ENCODE peak calls at places on chromosome 15, in four cellular contexts. One of them, this sample, is unnamed.

GRCh38 chr15:85960381-85960780 is 119.3 kb upstream of the AGBL1 start:
- DNase-seq in H1: no peak
- DNase-seq in HepG2: no peak
- DNase-seq in GM12878: no peak
- DNase-seq in this sample: no peak

GRCh38 chr15:63381301-63382192 is at the start of gene CA12:
- DNase-seq in GM12878: no peak
- DNase-seq in HepG2: peak; percentile 28
- DNase-seq in H1: peak; percentile 34
- DNase-seq in this sample: no peak

GRCh38 chr15:83930813-83931212 is 276.9 kb downstream of the ADAMTSL3 start:
- DNase-seq in HepG2: peak; percentile 78
- DNase-seq in H1: no peak
- DNase-seq in GM12878: no peak
- DNase-seq in this sample: no peak

GRCh38 chr15:71788646-71789579 is 21.4 kb upstream of the NR2E3 start:
- DNase-seq in GM12878: no peak
- DNase-seq in H1: no peak
- DNase-seq in HepG2: no peak
- DNase-seq in this sample: no peak

GRCh38 chr15:85690546-85691226 is 104.0 kb downstream of the KLHL25 start:
- DNase-seq in HepG2: no peak
- DNase-seq in GM12878: peak; percentile 79
- DNase-seq in H1: no peak
- DNase-seq in this sample: no peak

GRCh38 chr15:71237456-71238188 is 122.4 kb downstream of the THSD4 start:
- DNase-seq in GM12878: no peak
- DNase-seq in H1: no peak
- DNase-seq in HepG2: peak; percentile 21
- DNase-seq in this sample: no peak

GRCh38 chr15:61364871-61365270 is 135.8 kb upstream of the RORA start:
- DNase-seq in HepG2: peak; percentile 18
- DNase-seq in GM12878: no peak
- DNase-seq in H1: peak; percentile 44
- DNase-seq in this sample: peak; percentile 61

GRCh38 chr15:71052356-71052755 is 62.9 kb upstream of the THSD4 start:
- DNase-seq in GM12878: no peak
- DNase-seq in HepG2: no peak
- DNase-seq in H1: no peak
- DNase-seq in this sample: no peak

GRCh38 chr15:75648156-75649000 is 666 bp downstream of the SNX33 start:
- DNase-seq in HepG2: peak; percentile 63
- DNase-seq in GM12878: no peak
- DNase-seq in H1: no peak
- DNase-seq in this sample: no peak

GRCh38 chr15:77886805-77887448 is 190.6 kb downstream of the TBC1D2B start:
- DNase-seq in HepG2: no peak
- DNase-seq in H1: no peak
- DNase-seq in GM12878: no peak
- DNase-seq in this sample: no peak

GRCh38 chr15:75107905-75108838 is 84.8 kb downstream of the PPCDC start:
- DNase-seq in H1: no peak
- DNase-seq in GM12878: peak; percentile 74
- DNase-seq in HepG2: peak; percentile 27
- DNase-seq in this sample: no peak

GRCh38 chr15:44289352-44289790 is 852 bp downstream of the GOLM2 start:
- DNase-seq in GM12878: no peak
- DNase-seq in H1: no peak
- DNase-seq in HepG2: no peak
- DNase-seq in this sample: no peak

GRCh38 chr15:50261979-50262378 is 3.5 kb downstream of the HDC start:
- DNase-seq in HepG2: no peak
- DNase-seq in H1: no peak
- DNase-seq in GM12878: no peak
- DNase-seq in this sample: no peak

GRCh38 chr15:82919231-82919886 is 33.2 kb downstream of the HOMER2 start:
- DNase-seq in H1: no peak
- DNase-seq in HepG2: peak; percentile 96
- DNase-seq in GM12878: no peak
- DNase-seq in this sample: no peak

GRCh38 chr15:40103124-40103858 is 5.4 kb downstream of the BMF start:
- DNase-seq in HepG2: no peak
- DNase-seq in H1: no peak
- DNase-seq in GM12878: no peak
- DNase-seq in this sample: no peak

GRCh38 chr15:87707076-87707475 is 549.5 kb downstream of the NTRK3 start:
- DNase-seq in H1: no peak
- DNase-seq in GM12878: no peak
- DNase-seq in HepG2: no peak
- DNase-seq in this sample: no peak

GRCh38 chr15:70659662-70660061 is 103.7 kb downstream of the UACA start:
- DNase-seq in HepG2: no peak
- DNase-seq in H1: no peak
- DNase-seq in GM12878: no peak
- DNase-seq in this sample: no peak

GRCh38 chr15:39580630-39581500 is at the start of gene THBS1:
- DNase-seq in GM12878: no peak
- DNase-seq in H1: peak; percentile 88
- DNase-seq in HepG2: peak; percentile 81
- DNase-seq in this sample: peak; percentile 78

GRCh38 chr15:86830304-86830703 is 750.6 kb downstream of the AGBL1 start:
- DNase-seq in HepG2: no peak
- DNase-seq in GM12878: no peak
- DNase-seq in H1: no peak
- DNase-seq in this sample: no peak

GRCh38 chr15:74245342-74245931 is 9.3 kb downstream of the CCDC33 start:
- DNase-seq in HepG2: no peak
- DNase-seq in GM12878: no peak
- DNase-seq in H1: no peak
- DNase-seq in this sample: no peak

GRCh38 chr15:96327155-96327741 is 3.3 kb upstream of the NR2F2 start:
- DNase-seq in HepG2: peak; percentile 81
- DNase-seq in GM12878: peak; percentile 61
- DNase-seq in H1: no peak
- DNase-seq in this sample: no peak

GRCh38 chr15:30885814-30886213 is 17.9 kb upstream of the FAN1 start:
- DNase-seq in H1: no peak
- DNase-seq in HepG2: peak; percentile 3
- DNase-seq in GM12878: no peak
- DNase-seq in this sample: no peak

GRCh38 chr15:70672081-70672480 is 91.3 kb downstream of the UACA start:
- DNase-seq in HepG2: no peak
- DNase-seq in GM12878: peak; percentile 51
- DNase-seq in H1: no peak
- DNase-seq in this sample: no peak

GRCh38 chr15:73069109-73069508 is 16.8 kb downstream of the NEO1 start:
- DNase-seq in H1: no peak
- DNase-seq in GM12878: no peak
- DNase-seq in HepG2: no peak
- DNase-seq in this sample: no peak

GRCh38 chr15:45150997-45151396 is 21.2 kb downstream of the DUOX1 start:
- DNase-seq in HepG2: no peak
- DNase-seq in H1: no peak
- DNase-seq in GM12878: no peak
- DNase-seq in this sample: no peak

GRCh38 chr15:27449940-27450339 is 479.0 kb downstream of the GABRG3 start:
- DNase-seq in GM12878: no peak
- DNase-seq in HepG2: no peak
- DNase-seq in H1: no peak
- DNase-seq in this sample: no peak

GRCh38 chr15:91921188-91921820 is 67.8 kb downstream of the SLCO3A1 start:
- DNase-seq in H1: no peak
- DNase-seq in GM12878: no peak
- DNase-seq in HepG2: no peak
- DNase-seq in this sample: no peak

GRCh38 chr15:64610257-64610919 is 150.0 kb downstream of the ZNF609 start:
- DNase-seq in GM12878: no peak
- DNase-seq in HepG2: peak; percentile 68
- DNase-seq in H1: no peak
- DNase-seq in this sample: no peak

GRCh38 chr15:39837454-39837853 is 54.8 kb upstream of the FSIP1 start:
- DNase-seq in GM12878: no peak
- DNase-seq in H1: no peak
- DNase-seq in HepG2: no peak
- DNase-seq in this sample: no peak

GRCh38 chr15:61749169-61749568 is 311.1 kb downstream of the VPS13C start:
- DNase-seq in GM12878: no peak
- DNase-seq in HepG2: no peak
- DNase-seq in H1: no peak
- DNase-seq in this sample: no peak

GRCh38 chr15:48472756-48473155 is 141.5 kb downstream of the DUT start:
- DNase-seq in HepG2: no peak
- DNase-seq in GM12878: no peak
- DNase-seq in H1: no peak
- DNase-seq in this sample: no peak

GRCh38 chr15:35932541-35932940 is 386.6 kb upstream of the DPH6 start:
- DNase-seq in GM12878: no peak
- DNase-seq in HepG2: no peak
- DNase-seq in H1: no peak
- DNase-seq in this sample: no peak

GRCh38 chr15:97893988-97894387 is 66.5 kb upstream of the ARRDC4 start:
- DNase-seq in GM12878: no peak
- DNase-seq in H1: no peak
- DNase-seq in HepG2: no peak
- DNase-seq in this sample: no peak

GRCh38 chr15:90138071-90138833 is 36.0 kb upstream of the IDH2 start:
- DNase-seq in GM12878: no peak
- DNase-seq in H1: no peak
- DNase-seq in HepG2: no peak
- DNase-seq in this sample: no peak

GRCh38 chr15:83912343-83912742 is 258.4 kb downstream of the ADAMTSL3 start:
- DNase-seq in H1: no peak
- DNase-seq in GM12878: no peak
- DNase-seq in HepG2: no peak
- DNase-seq in this sample: no peak

GRCh38 chr15:67433495-67434099 is 87.3 kb upstream of the C15orf61 start:
- DNase-seq in H1: peak; percentile 7
- DNase-seq in GM12878: peak; percentile 15
- DNase-seq in HepG2: peak; percentile 24
- DNase-seq in this sample: peak; percentile 39
- TF ChIP-seq SUZ12 in H1: no peak
- TF ChIP-seq SUZ12 in GM12878: no peak
- TF ChIP-seq SUZ12 in HepG2: no peak
- TF ChIP-seq SUZ12 in this sample: no peak

GRCh38 chr15:25803541-25803940 is 59.6 kb downstream of the ATP10A start:
- DNase-seq in GM12878: no peak
- DNase-seq in HepG2: no peak
- DNase-seq in H1: no peak
- DNase-seq in this sample: no peak

GRCh38 chr15:25810154-25810553 is 53.0 kb downstream of the ATP10A start:
- DNase-seq in HepG2: no peak
- DNase-seq in GM12878: no peak
- DNase-seq in H1: no peak
- DNase-seq in this sample: no peak

GRCh38 chr15:25804451-25804850 is 58.7 kb downstream of the ATP10A start:
- DNase-seq in H1: no peak
- DNase-seq in HepG2: no peak
- DNase-seq in GM12878: no peak
- DNase-seq in this sample: no peak

GRCh38 chr15:25805006-25805405 is 58.1 kb downstream of the ATP10A start:
- DNase-seq in HepG2: no peak
- DNase-seq in H1: no peak
- DNase-seq in GM12878: no peak
- DNase-seq in this sample: no peak

GRCh38 chr15:25807063-25807462 is 56.1 kb downstream of the ATP10A start:
- DNase-seq in H1: no peak
- DNase-seq in HepG2: no peak
- DNase-seq in GM12878: no peak
- DNase-seq in this sample: no peak
- H3K9me3 ChIP-seq in H1: no peaks in the 10 kb centered on the region
- H3K9me3 ChIP-seq in HepG2: no peaks in the 10 kb centered on the region
- H3K9me3 ChIP-seq in GM12878: no peaks in the 10 kb centered on the region
- H3K9me3 ChIP-seq in this sample: no peaks in the 10 kb centered on the region

DNA sequence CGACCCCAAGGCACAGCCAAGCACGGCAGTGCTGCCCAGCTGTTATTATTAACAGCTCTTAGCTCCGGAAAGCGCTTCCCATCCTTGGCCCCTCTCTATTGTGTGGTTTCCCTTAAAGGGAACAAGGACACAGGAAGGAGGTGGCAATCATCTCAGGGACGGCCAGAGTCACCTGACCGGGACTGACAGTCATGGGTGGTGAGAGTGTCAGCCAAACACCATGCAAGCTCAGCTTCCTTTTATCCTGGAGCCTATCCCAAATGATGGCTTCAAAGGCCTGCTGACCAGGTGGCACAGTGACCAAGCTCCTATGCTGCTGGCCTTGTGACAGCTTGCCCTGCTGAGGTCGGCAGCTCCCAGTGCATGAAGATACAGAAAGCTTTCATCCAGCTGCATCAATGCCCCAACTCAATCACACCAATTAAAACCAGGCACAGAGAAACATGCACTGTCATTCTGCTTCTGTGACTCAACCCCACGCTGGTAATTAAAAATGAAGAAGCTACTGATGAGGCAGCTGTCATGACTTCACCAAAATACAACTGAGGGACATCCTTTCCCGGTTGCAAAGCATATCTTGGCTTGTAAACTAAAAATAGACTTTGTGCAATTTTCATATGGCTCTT is 34.1 kb downstream of the PCSK6 start:
- DNase-seq in GM12878: no peak
- DNase-seq in H1: no peak
- DNase-seq in HepG2: no peak
- DNase-seq in this sample: no peak
- TF ChIP-seq SUZ12 in GM12878: no peak
- TF ChIP-seq SUZ12 in H1: no peak
- TF ChIP-seq SUZ12 in HepG2: no peak
- TF ChIP-seq SUZ12 in this sample: no peak

GRCh38 chr15:79916424-79916823 is 19.6 kb upstream of the MTHFS start:
- DNase-seq in HepG2: no peak
- DNase-seq in H1: no peak
- DNase-seq in GM12878: no peak
- DNase-seq in this sample: no peak
- H3K9me3 ChIP-seq in HepG2: peaks cover 42% of the 10 kb centered on the region
- H3K9me3 ChIP-seq in H1: no peaks in the 10 kb centered on the region
- H3K9me3 ChIP-seq in GM12878: peaks cover 50% of the 10 kb centered on the region
- H3K9me3 ChIP-seq in this sample: peaks cover 98% of the 10 kb centered on the region

GRCh38 chr15:57015897-57016296 is 97.5 kb downstream of the TCF12 start:
- DNase-seq in H1: no peak
- DNase-seq in HepG2: peak; percentile 34
- DNase-seq in GM12878: no peak
- DNase-seq in this sample: no peak

GRCh38 chr15:57015360-57015759 is 96.9 kb downstream of the TCF12 start:
- DNase-seq in H1: no peak
- DNase-seq in HepG2: no peak
- DNase-seq in GM12878: no peak
- DNase-seq in this sample: no peak

GRCh38 chr15:57019496-57020160 is 101.2 kb downstream of the TCF12 start:
- DNase-seq in HepG2: no peak
- DNase-seq in H1: no peak
- DNase-seq in GM12878: no peak
- DNase-seq in this sample: no peak

GRCh38 chr15:57018151-57018550 is 99.7 kb downstream of the TCF12 start:
- DNase-seq in HepG2: no peak
- DNase-seq in GM12878: no peak
- DNase-seq in H1: no peak
- DNase-seq in this sample: no peak

GRCh38 chr15:57017024-57017423 is 98.6 kb downstream of the TCF12 start:
- DNase-seq in H1: no peak
- DNase-seq in HepG2: peak; percentile 15
- DNase-seq in GM12878: no peak
- DNase-seq in this sample: no peak
- TF ChIP-seq SUZ12 in H1: no peak
- TF ChIP-seq SUZ12 in HepG2: no peak
- TF ChIP-seq SUZ12 in GM12878: no peak
- TF ChIP-seq SUZ12 in this sample: no peak